ENCODE peak calls at places on chromosomes 1 and 21, in four cellular contexts. G, B, D and N are unnamed samples. For H3K9me3 and H3K27me3, the result is how much of the 10 kb centered on the place peaks cover.

GRCh38 chr1:165637427-165637826 is 6.4 kb downstream of the MGST3 start:
- DNase-seq in G (no peak), B (no peak), D (no peak), N (peak)

GRCh38 chr1:200362421-200362820 is 47.4 kb downstream of the ZNF281 start:
- DNase-seq in G (no peak), B (no peak), D (no peak), N (no peak)

GRCh38 chr1:207850621-207851407 is 60.1 kb downstream of the CD34 start:
- DNase-seq in G (no peak), B (no peak), D (no peak), N (no peak)

GRCh38 chr1:41977329-41977728 is 58.6 kb upstream of the HIVEP3 start:
- DNase-seq in G (no peak), B (no peak), D (no peak), N (no peak)

GRCh38 chr1:224683981-224684380 is 67.9 kb downstream of the CNIH3 start:
- DNase-seq in G (no peak), B (no peak), D (no peak), N (no peak)

GRCh38 chr1:36380003-36380631 is 5.6 kb downstream of the STK40 start:
- DNase-seq in G (no peak), B (no peak), D (no peak), N (no peak)

GRCh38 chr21:45074818-45075605 is 632 bp downstream of the ADARB1 start:
- DNase-seq in G (no peak), B (peak), D (no peak), N (peak)

GRCh38 chr1:19866758-19867157 is 15.4 kb upstream of the OTUD3 start:
- DNase-seq in G (no peak), B (no peak), D (no peak), N (no peak)

GRCh38 chr1:167207940-167208623 is 12.6 kb upstream of the POU2F1 start:
- DNase-seq in G (no peak), B (no peak), D (no peak), N (no peak)
- H3K9me3 ChIP-seq in G (under half), B (under half), D (under half), N (under half)

GRCh38 chr1:81802601-81803422 is 2.1 kb downstream of the ADGRL2 start:
- DNase-seq in G (no peak), B (peak), D (no peak), N (no peak)

GRCh38 chr1:81800741-81801031 is at the start of gene ADGRL2:
- DNase-seq in G (no peak), B (peak), D (no peak), N (no peak)

GRCh38 chr1:81803423-81804103 is 2.8 kb downstream of the ADGRL2 start:
- DNase-seq in G (no peak), B (no peak), D (no peak), N (no peak)

GRCh38 chr1:81801032-81801833 is 499 bp downstream of the ADGRL2 start:
- DNase-seq in G (no peak), B (peak), D (no peak), N (peak)

GRCh38 chr1:81801834-81802531 is 1.2 kb downstream of the ADGRL2 start:
- DNase-seq in G (no peak), B (peak), D (no peak), N (no peak)
- H3K27me3 ChIP-seq in G (under half), B (under half), D (half or more), N (under half)

GRCh38 chr1:5664081-5664480 is 328.1 kb downstream of the NPHP4 start:
- DNase-seq in G (no peak), B (no peak), D (no peak), N (no peak)
- H3K9me3 ChIP-seq in G (under half), B (under half), D (under half), N (under half)

DNA sequence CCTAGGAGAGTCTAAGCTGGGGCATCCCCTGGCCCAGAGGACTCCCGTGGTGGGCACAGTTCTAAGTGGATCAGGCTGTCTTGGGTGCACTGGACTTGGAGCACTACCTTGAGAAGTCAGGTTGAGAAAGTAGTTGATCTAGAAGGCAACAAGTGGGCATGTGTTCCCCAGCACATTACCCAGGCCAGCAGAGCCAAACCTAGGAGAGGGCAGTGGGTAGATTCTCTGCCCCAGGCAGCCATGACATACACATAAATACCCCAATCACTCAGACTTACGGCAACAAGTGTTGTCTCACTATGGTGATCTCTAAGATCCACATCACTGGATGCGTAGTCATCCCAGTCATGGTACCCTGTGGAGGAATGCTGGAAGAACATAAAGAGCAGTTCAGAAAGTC is 1.6 kb upstream of the PMF1 start:
- DNase-seq in G (no peak), B (no peak), D (no peak), N (no peak)
- H3K27me3 ChIP-seq in G (under half), B (under half), D (under half), N (under half)